ENCODE peak calls at places on chromosomes 1 and 21, in nine cellular contexts. E, J, N, K, L, G, Y, C and T are unnamed samples.

GRCh38 chr1:246113555-246114095 is 393.5 kb downstream of the SMYD3 start:
- DNase-seq in K (no peak), N (no peak), E (no peak), Y (no peak), J (no peak), G (no peak), L (no peak), C (no peak), T (no peak)

GRCh38 chr1:53362851-53363642 is 35.2 kb upstream of the LRP8 start:
- DNase-seq in K (peak; percentile 48), J (peak; percentile 17), G (no peak), N (no peak), C (peak; percentile 44), Y (peak; percentile 51), E (no peak), L (no peak), T (no peak)

GRCh38 chr1:204994086-204994862 is 48.7 kb upstream of the CNTN2 start:
- DNase-seq in J (no peak), L (no peak), C (no peak), E (no peak), Y (no peak), G (no peak), N (no peak), K (no peak), T (no peak)

GRCh38 chr21:42583150-42583991 is 69.7 kb downstream of the SLC37A1 start:
- DNase-seq in C (peak; percentile 51), E (no peak), Y (peak; percentile 58), J (no peak), N (no peak), K (no peak), G (peak; percentile 34), L (no peak), T (no peak)

GRCh38 chr1:4090556-4090955 is 190.5 kb upstream of the C1orf174 start:
- DNase-seq in G (no peak), C (no peak), L (no peak), E (no peak), N (no peak), J (no peak), Y (peak; percentile 20), K (no peak), T (no peak)

GRCh38 chr1:34066921-34067603 is 98.0 kb downstream of the CSMD2 start:
- DNase-seq in J (no peak), K (no peak), G (no peak), L (no peak), C (no peak), N (no peak), Y (no peak), E (no peak), T (no peak)

GRCh38 chr1:183753464-183753891 is 51.4 kb upstream of the RGL1 start:
- DNase-seq in K (no peak), C (no peak), G (no peak), E (no peak), J (no peak), Y (no peak), L (no peak), N (no peak), T (no peak)

GRCh38 chr1:31101147-31101502 is 35.6 kb upstream of the PUM1 start:
- DNase-seq in E (no peak), K (no peak), G (no peak), L (no peak), N (no peak), C (no peak), J (no peak), Y (no peak), T (no peak)

GRCh38 chr1:58367217-58367616 is 179.3 kb downstream of the OMA1 start:
- DNase-seq in Y (no peak), J (no peak), N (no peak), G (no peak), L (no peak), C (no peak), E (no peak), K (no peak), T (no peak)

GRCh38 chr1:58365328-58365727 is 181.2 kb downstream of the OMA1 start:
- DNase-seq in J (no peak), G (no peak), N (no peak), C (no peak), E (no peak), L (no peak), Y (no peak), K (no peak), T (no peak)

GRCh38 chr1:58361134-58361533 is 185.4 kb downstream of the OMA1 start:
- DNase-seq in Y (no peak), K (no peak), L (no peak), G (no peak), E (no peak), N (no peak), J (no peak), C (no peak), T (no peak)

GRCh38 chr1:58358311-58358710 is 188.2 kb downstream of the OMA1 start:
- DNase-seq in G (no peak), N (no peak), L (no peak), E (no peak), K (no peak), J (no peak), C (no peak), Y (no peak), T (no peak)

GRCh38 chr1:58363639-58364038 is 182.9 kb downstream of the OMA1 start:
- DNase-seq in N (no peak), E (no peak), J (no peak), L (no peak), G (no peak), K (no peak), Y (no peak), C (no peak), T (no peak)
- TF ChIP-seq CTCF in N (no peak), E (no peak), J (no peak), L (no peak), G (no peak), K (peak; percentile 3), Y (no peak), C (no peak), T (no peak)

GRCh38 chr1:2042830-2043773 is 7.1 kb upstream of the PRKCZ start:
- DNase-seq in Y (no peak), N (no peak), G (peak; percentile 70), E (no peak), C (no peak), K (no peak), J (no peak), L (peak; percentile 13), T (no peak)

GRCh38 chr1:2045468-2046224 is 4.6 kb upstream of the PRKCZ start:
- DNase-seq in N (no peak), K (no peak), Y (no peak), G (peak; percentile 69), L (peak; percentile 11), J (no peak), E (no peak), C (no peak), T (no peak)

GRCh38 chr1:2046225-2046917 is 3.8 kb upstream of the PRKCZ start:
- DNase-seq in N (no peak), K (peak; percentile 96), J (peak; percentile 63), G (peak; percentile 93), L (peak; percentile 16), E (peak; percentile 51), C (no peak), Y (peak; percentile 89), T (peak; percentile 72)

GRCh38 chr1:2043886-2044285 is 6.3 kb upstream of the PRKCZ start:
- DNase-seq in C (no peak), J (no peak), K (no peak), Y (no peak), N (no peak), E (no peak), G (no peak), L (no peak), T (no peak)

DNA sequence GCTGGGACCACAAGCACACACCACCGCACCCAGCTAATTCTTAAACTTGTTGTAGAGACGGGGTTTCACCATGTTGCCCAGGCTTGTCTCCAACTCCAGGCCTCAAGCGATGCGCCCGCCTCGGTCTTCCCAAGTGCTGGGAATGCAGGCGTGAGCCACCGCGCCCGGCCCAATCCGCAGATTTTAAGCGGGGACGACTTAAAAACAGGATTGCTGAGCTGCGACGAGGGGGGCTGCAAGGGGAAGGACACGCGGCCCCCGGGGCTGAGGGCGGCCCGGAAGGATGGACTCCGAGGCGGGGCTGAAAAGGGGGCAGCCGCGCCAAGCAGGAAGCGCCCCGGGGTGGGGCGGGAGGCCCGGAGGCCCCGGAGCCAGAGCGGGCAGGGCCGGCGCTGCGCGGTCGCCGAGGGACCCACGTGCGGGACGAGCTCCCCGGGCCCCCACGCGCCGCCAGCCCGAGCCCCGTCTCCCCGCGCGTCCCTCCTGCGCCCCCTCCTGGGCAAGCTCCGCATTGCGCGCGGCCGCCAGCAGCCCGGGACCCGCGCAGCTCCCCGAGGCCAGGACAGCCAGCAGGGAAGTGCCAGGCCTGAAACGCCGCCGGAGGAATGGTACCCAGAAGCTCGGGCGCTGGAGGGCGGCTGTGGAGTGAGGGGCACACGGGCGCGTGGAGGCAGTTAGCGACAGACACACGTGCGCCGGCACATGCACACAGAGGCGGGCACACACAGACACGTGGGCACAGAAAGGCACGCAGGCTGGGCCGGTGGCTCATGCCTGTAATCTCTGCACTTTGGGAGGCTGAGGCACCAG is 5.5 kb upstream of the PRKCZ start:
- DNase-seq in K (peak; percentile 92), C (no peak), L (peak; percentile 71), Y (peak; percentile 94), N (peak; percentile 81), E (peak; percentile 56), J (peak; percentile 59), G (peak; percentile 88), T (peak; percentile 66)
- H3K4me3 ChIP-seq in K (no peak overlapping the region), C (peak overlapping the region; percentile 38), L (peak overlapping the region; percentile 50), Y (peak overlapping the region; percentile 10), N (peak overlapping the region; percentile 45), E (peak overlapping the region; percentile 17), J (no peak overlapping the region), G (no peak overlapping the region), T (peak overlapping the region; percentile 8)

DNA sequence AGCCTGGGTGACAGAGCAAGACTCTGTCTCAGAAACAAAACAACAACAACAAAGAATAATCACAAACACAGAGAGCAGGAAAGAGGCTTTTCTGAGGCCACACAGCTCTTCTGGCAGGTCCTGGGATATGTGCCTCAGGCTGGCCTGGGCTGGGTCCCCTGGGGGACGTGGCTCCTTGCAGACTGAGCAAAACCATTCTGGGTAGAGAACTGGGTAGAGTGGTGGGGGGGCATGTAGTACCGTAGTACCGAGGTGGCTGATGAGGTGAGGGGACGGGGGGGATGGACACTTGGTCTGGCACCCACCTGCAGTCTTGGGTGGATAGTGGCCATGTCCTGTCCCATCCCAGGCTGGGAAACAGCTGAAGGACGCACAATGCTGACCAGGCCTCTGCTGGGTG is 6.0 kb downstream of the TMEM82 start:
- DNase-seq in N (no peak), K (no peak), G (no peak), L (no peak), C (no peak), J (no peak), E (no peak), Y (no peak), T (no peak)
- H3K27ac ChIP-seq in N (no peak overlapping the region), K (no peak overlapping the region), G (no peak overlapping the region), L (no peak overlapping the region), C (no peak overlapping the region), J (no peak overlapping the region), E (no peak overlapping the region), Y (peak overlapping the region; percentile 71), T (no peak overlapping the region)

GRCh38 chr21:27359141-27359540 is 392.3 kb upstream of the ADAMTS5 start:
- DNase-seq in N (no peak), E (no peak), L (no peak), J (no peak), Y (no peak), C (no peak), G (no peak), K (no peak), T (no peak)

GRCh38 chr21:27366846-27367245 is 400.0 kb upstream of the ADAMTS5 start:
- DNase-seq in J (no peak), Y (no peak), C (no peak), N (no peak), L (no peak), E (no peak), K (no peak), G (no peak), T (no peak)

GRCh38 chr21:27363719-27364479 is 397.0 kb upstream of the ADAMTS5 start:
- DNase-seq in L (no peak), G (no peak), C (no peak), Y (no peak), E (no peak), N (no peak), K (no peak), J (no peak), T (no peak)

GRCh38 chr21:27365394-27365793 is 398.5 kb upstream of the ADAMTS5 start:
- DNase-seq in C (no peak), K (no peak), J (no peak), N (no peak), G (no peak), L (no peak), E (no peak), Y (no peak), T (no peak)

GRCh38 chr21:27362249-27362648 is 395.4 kb upstream of the ADAMTS5 start:
- DNase-seq in J (no peak), L (no peak), C (no peak), N (no peak), G (no peak), E (no peak), K (no peak), Y (no peak), T (no peak)
- TF ChIP-seq CTCF in J (no peak), L (no peak), C (no peak), N (no peak), G (no peak), E (no peak), K (peak; percentile 45), Y (no peak), T (no peak)